ENCODE peak calls at places on chromosomes 12 and 14, in six cellular contexts. C is body of pancreas; B is dorsolateral prefrontal cortex; D is IMR-90; L is stimulated activated CD4-positive, alpha-beta T cell treated with anti-CD3 and anti-CD28 coated beads, Interleukin-1b, Interleukin-23, amount 100 ng/mL, for 1 hour; G is amygdala. W is an unnamed sample.
A peak's percentile ranks its signal among the peaks of the same experiment; 100 is the strongest.

GRCh38 chr14:23183479-23183878 is at the start of gene SLC7A8:
- DNase-seq in L (peak; percentile 14), B (peak; percentile 58), D (no peak), C (peak; percentile 63), G (peak; percentile 21), W (no peak)

GRCh38 chr12:2282321-2282720 is 229.5 kb downstream of the CACNA1C start:
- DNase-seq in L (no peak), C (no peak), D (no peak), B (no peak), G (no peak), W (no peak)

GRCh38 chr12:132506730-132507538 is 17.0 kb downstream of the FBRSL1 start:
- DNase-seq in G (no peak), B (peak; percentile 76), D (peak; percentile 77), L (peak; percentile 45), C (peak; percentile 92), W (no peak)

GRCh38 chr12:91813701-91814100 is 331.9 kb downstream of the BTG1 start:
- DNase-seq in C (no peak), B (no peak), D (peak; percentile 40), G (no peak), L (no peak), W (no peak)

GRCh38 chr12:119296535-119296934 is 38.0 kb upstream of the CCDC60 start:
- DNase-seq in G (no peak), L (no peak), C (no peak), B (no peak), D (no peak), W (no peak)

GRCh38 chr12:9331218-9331626 is 123.0 kb upstream of the PZP start:
- DNase-seq in B (peak; percentile 82), D (peak; percentile 41), C (peak; percentile 71), G (peak; percentile 53), L (peak; percentile 72), W (peak; percentile 38)

GRCh38 chr14:67650694-67651093 is 23.7 kb downstream of the VTI1B start:
- DNase-seq in D (peak; percentile 65), B (no peak), C (no peak), L (no peak), G (no peak), W (no peak)

GRCh38 chr12:127324681-127325080 is 942.3 kb upstream of the TMEM132C start:
- DNase-seq in L (no peak), D (no peak), G (no peak), B (no peak), C (no peak), W (no peak)

GRCh38 chr12:63038361-63039100 is 103.6 kb upstream of the PPM1H start:
- DNase-seq in G (no peak), L (no peak), B (no peak), D (no peak), C (no peak), W (no peak)

GRCh38 chr12:111330800-111331752 is 37.8 kb downstream of the PHETA1 start:
- DNase-seq in B (no peak), L (no peak), C (peak; percentile 13), G (no peak), D (peak; percentile 24), W (no peak)

GRCh38 chr12:100058482-100059029 is 73.8 kb upstream of the ANKS1B start:
- DNase-seq in C (no peak), D (peak; percentile 96), L (no peak), G (no peak), B (no peak), W (peak; percentile 22)

GRCh38 chr12:110704750-110705149 is 15.8 kb upstream of the HVCN1 start:
- DNase-seq in D (no peak), C (peak; percentile 39), G (no peak), L (no peak), B (no peak), W (no peak)

GRCh38 chr12:97944576-97944975 is 482.0 kb downstream of the RMST start:
- DNase-seq in G (no peak), B (no peak), D (no peak), C (no peak), L (no peak), W (no peak)

GRCh38 chr14:36807727-36808126 is 146.1 kb downstream of the PAX9 start:
- DNase-seq in C (no peak), D (no peak), B (no peak), L (no peak), G (no peak), W (no peak)

GRCh38 chr14:63276492-63277342 is 42.0 kb downstream of the GPHB5 start:
- DNase-seq in L (no peak), C (no peak), B (no peak), D (peak; percentile 64), G (no peak), W (no peak)

W was measured in anterior cingulate cortex.